ENCODE peak calls at places on chromosomes 16 and 17, in eight cellular contexts. I is activated T-cell treated with anti-CD3 and anti-CD28 coated beads, Interleukin-2, amount 50 U/mL, for 72 hours; G is stimulated activated CD8-positive, alpha-beta memory T cell treated with anti-CD3 and anti-CD28 coated beads, Interleukin-4, amount 100 ng/mL, for 24 hours; X is astrocyte of the spinal cord; B is T-helper 17 cell; A is KBM-7; C is T-helper 1 cell; K is neural crest cell. H is an unnamed sample.

GRCh38 chr17:80393961-80394360 is 21.0 kb upstream of the ENDOV start:
- DNase-seq in I (no peak), G (no peak), X (no peak), B (no peak), A (no peak), C (no peak), K (no peak), H (no peak)

GRCh38 chr16:81798311-81799137 is 19.4 kb downstream of the PLCG2 start:
- DNase-seq in I (peak; percentile 35), G (no peak), X (no peak), B (no peak), A (peak; percentile 89), C (no peak), K (no peak), H (no peak)

GRCh38 chr17:7292729-7293128 is 1.7 kb downstream of the YBX2 start:
- DNase-seq in I (no peak), G (no peak), X (no peak), B (no peak), A (no peak), C (no peak), K (no peak), H (no peak)

GRCh38 chr16:24906199-24906808 is 60.5 kb downstream of the SLC5A11 start:
- DNase-seq in I (no peak), G (no peak), X (peak; percentile 36), B (no peak), A (peak; percentile 35), C (no peak), K (no peak), H (no peak)

GRCh38 chr17:31093866-31094599 is 744 bp upstream of the NF1 start:
- DNase-seq in I (no peak), G (no peak), X (peak; percentile 37), B (no peak), A (no peak), C (no peak), K (no peak), H (no peak)

GRCh38 chr16:79358188-79358587 is 242.3 kb downstream of the MAF start:
- DNase-seq in I (no peak), G (no peak), X (no peak), B (no peak), A (no peak), C (no peak), K (no peak), H (no peak)

GRCh38 chr16:75377971-75378386 is 55.3 kb downstream of the CFDP1 start:
- DNase-seq in I (no peak), G (no peak), X (peak; percentile 98), B (no peak), A (no peak), C (no peak), K (peak; percentile 11), H (no peak)

GRCh38 chr16:52545157-52545543 is 1.8 kb downstream of the TOX3 start:
- DNase-seq in I (no peak), G (no peak), X (peak; percentile 2), B (no peak), A (no peak), C (no peak), K (no peak), H (no peak)

GRCh38 chr17:32277284-32277683 is 11.7 kb downstream of the RHBDL3 start:
- DNase-seq in I (no peak), G (no peak), X (peak; percentile 48), B (no peak), A (no peak), C (no peak), K (no peak), H (no peak)

GRCh38 chr17:42563543-42563942 is 1.6 kb downstream of the COASY start:
- DNase-seq in I (no peak), G (no peak), X (no peak), B (no peak), A (no peak), C (no peak), K (no peak), H (no peak)

GRCh38 chr16:11431915-11432465 is 86.7 kb downstream of the RMI2 start:
- DNase-seq in I (no peak), G (no peak), X (no peak), B (no peak), A (no peak), C (no peak), K (no peak), H (no peak)

GRCh38 chr16:25014500-25015147 is 545 bp downstream of the ARHGAP17 start:
- DNase-seq in I (peak; percentile 34), G (no peak), X (peak; percentile 42), B (no peak), A (peak; percentile 41), C (peak; percentile 16), K (peak; percentile 47), H (no peak)

GRCh38 chr16:578870-579405 is 9.2 kb downstream of the PIGQ start:
- DNase-seq in I (peak; percentile 81), G (peak; percentile 45), X (peak; percentile 71), B (peak; percentile 57), A (peak; percentile 86), C (peak; percentile 45), K (peak; percentile 68), H (peak; percentile 31)

GRCh38 chr17:42111901-42112551 is 488 bp downstream of the DHX58 start:
- DNase-seq in I (peak; percentile 39), G (no peak), X (no peak), B (no peak), A (no peak), C (no peak), K (no peak), H (no peak)